ENCODE peak calls at places on chromosomes 12 and 14, in nine cellular contexts. J is lower leg skin, R is PC-9, Z is GM23338, U is HCT116, O is Panc1, T is ascending aorta, H is A549, C is breast epithelium. W is an unnamed sample.

GRCh38 chr12:106987846-106988245 is 900 bp upstream of the MTERF2 start:
- DNase-seq in J (no peak), R (no peak), Z (peak), U (no peak), O (no peak), T (no peak), H (no peak), C (no peak), W (no peak)

GRCh38 chr14:81222694-81223093 is 1.9 kb upstream of the GTF2A1 start:
- DNase-seq in J (no peak), R (no peak), Z (no peak), U (no peak), O (no peak), T (no peak), H (no peak), C (no peak), W (no peak)

GRCh38 chr14:91873476-91874265 is 6.3 kb upstream of the TC2N start:
- DNase-seq in J (no peak), R (no peak), Z (no peak), U (no peak), O (no peak), T (no peak), H (no peak), C (no peak), W (peak)

GRCh38 chr12:20409639-20410038 is 41.3 kb downstream of the PDE3A start:
- DNase-seq in J (no peak), R (no peak), Z (no peak), U (no peak), O (no peak), T (no peak), H (no peak), C (no peak), W (no peak)

GRCh38 chr14:52131640-52132320 is 62.9 kb upstream of the NID2 start:
- DNase-seq in J (peak), R (peak), Z (peak), U (peak), O (peak), T (no peak), H (peak), C (peak), W (peak)

GRCh38 chr12:55742719-55743130 is at the start of gene GDF11:
- DNase-seq in J (no peak), R (peak), Z (peak), U (no peak), O (no peak), T (no peak), H (peak), C (no peak), W (peak)

GRCh38 chr14:36747411-36748184 is 85.9 kb downstream of the PAX9 start:
- DNase-seq in J (no peak), R (no peak), Z (peak), U (no peak), O (no peak), T (no peak), H (peak), C (no peak), W (peak)

GRCh38 chr14:22923746-22924145 is 4.8 kb upstream of the RBM23 start:
- DNase-seq in J (no peak), R (no peak), Z (no peak), U (no peak), O (no peak), T (no peak), H (no peak), C (no peak), W (no peak)

GRCh38 chr12:113537041-113537750 is 65.5 kb upstream of the LHX5 start:
- DNase-seq in J (no peak), R (no peak), Z (no peak), U (no peak), O (no peak), T (no peak), H (no peak), C (no peak), W (no peak)

GRCh38 chr14:59727073-59727661 is 143.4 kb downstream of the RTN1 start:
- DNase-seq in J (no peak), R (no peak), Z (no peak), U (no peak), O (no peak), T (no peak), H (no peak), C (no peak), W (no peak)

GRCh38 chr12:31216479-31216878 is 109.5 kb downstream of the SINHCAF start:
- DNase-seq in J (no peak), R (no peak), Z (no peak), U (no peak), O (no peak), T (no peak), H (no peak), C (no peak), W (no peak)

GRCh38 chr14:31239673-31240072 is 32.1 kb upstream of the HECTD1 start:
- DNase-seq in J (no peak), R (no peak), Z (no peak), U (no peak), O (no peak), T (no peak), H (no peak), C (no peak), W (no peak)

GRCh38 chr14:26531894-26532293 is 65.9 kb downstream of the NOVA1 start:
- DNase-seq in J (no peak), R (no peak), Z (peak), U (no peak), O (no peak), T (no peak), H (peak), C (no peak), W (peak)

GRCh38 chr12:122024132-122024785 is 2.6 kb downstream of the BCL7A start:
- DNase-seq in J (no peak), R (no peak), Z (peak), U (no peak), O (no peak), T (no peak), H (no peak), C (no peak), W (no peak)

GRCh38 chr12:63400746-63401145 is 249.7 kb upstream of the AVPR1A start:
- DNase-seq in J (no peak), R (no peak), Z (no peak), U (no peak), O (no peak), T (no peak), H (no peak), C (no peak), W (peak)

GRCh38 chr12:66304296-66304915 is 2.1 kb downstream of the HELB start:
- DNase-seq in J (no peak), R (no peak), Z (no peak), U (no peak), O (no peak), T (no peak), H (no peak), C (no peak), W (no peak)

GRCh38 chr12:9149372-9149771 is 33.7 kb upstream of the A2M start:
- DNase-seq in J (no peak), R (no peak), Z (peak), U (peak), O (no peak), T (no peak), H (no peak), C (no peak), W (no peak)

GRCh38 chr14:100526632-100527031 is 60.6 kb downstream of the BEGAIN start:
- DNase-seq in J (no peak), R (no peak), Z (no peak), U (no peak), O (no peak), T (no peak), H (no peak), C (peak), W (no peak)

GRCh38 chr14:37172024-37172869 is at the start of gene SLC25A21:
- DNase-seq in J (peak), R (peak), Z (peak), U (peak), O (peak), T (no peak), H (peak), C (peak), W (peak)

GRCh38 chr14:76352639-76353281 is 23.2 kb upstream of the ESRRB start:
- DNase-seq in J (peak), R (peak), Z (peak), U (no peak), O (no peak), T (no peak), H (peak), C (no peak), W (peak)

GRCh38 chr14:68841030-68841809 is 48.4 kb upstream of the ZFP36L1 start:
- DNase-seq in J (no peak), R (no peak), Z (no peak), U (no peak), O (no peak), T (no peak), H (no peak), C (no peak), W (peak)

GRCh38 chr12:24500466-24501232 is 448.3 kb downstream of the BCAT1 start:
- DNase-seq in J (no peak), R (no peak), Z (peak), U (no peak), O (no peak), T (no peak), H (no peak), C (no peak), W (peak)

GRCh38 chr14:23364164-23364571 is 804 bp downstream of the EFS start:
- DNase-seq in J (peak), R (no peak), Z (peak), U (no peak), O (no peak), T (no peak), H (no peak), C (peak), W (no peak)

GRCh38 chr12:14910090-14910915 is 24.6 kb upstream of the MGP start:
- DNase-seq in J (no peak), R (peak), Z (no peak), U (peak), O (no peak), T (no peak), H (no peak), C (no peak), W (peak)

GRCh38 chr12:116495260-116495659 is 63.9 kb upstream of the MAP1LC3B2 start:
- DNase-seq in J (no peak), R (peak), Z (no peak), U (peak), O (no peak), T (no peak), H (peak), C (peak), W (no peak)

GRCh38 chr12:94277426-94278000 is 129.1 kb downstream of the PLXNC1 start:
- DNase-seq in J (no peak), R (no peak), Z (no peak), U (no peak), O (no peak), T (no peak), H (no peak), C (no peak), W (peak)

GRCh38 chr14:55332654-55333570 is 61.7 kb downstream of the FBXO34 start:
- DNase-seq in J (no peak), R (no peak), Z (no peak), U (no peak), O (no peak), T (no peak), H (no peak), C (no peak), W (peak)

GRCh38 chr12:104667139-104667538 is 210.4 kb downstream of the CHST11 start:
- DNase-seq in J (peak), R (no peak), Z (no peak), U (no peak), O (no peak), T (no peak), H (no peak), C (no peak), W (peak)

GRCh38 chr14:92651106-92651792 is 97.2 kb downstream of the LGMN start:
- DNase-seq in J (peak), R (no peak), Z (no peak), U (no peak), O (no peak), T (no peak), H (no peak), C (no peak), W (no peak)

GRCh38 chr12:93526786-93527428 is 45.6 kb upstream of the SOCS2 start:
- DNase-seq in J (no peak), R (peak), Z (no peak), U (peak), O (no peak), T (no peak), H (peak), C (no peak), W (peak)

GRCh38 chr12:24911284-24911791 is 37.6 kb downstream of the BCAT1 start:
- DNase-seq in J (no peak), R (no peak), Z (no peak), U (no peak), O (no peak), T (no peak), H (no peak), C (no peak), W (peak)

GRCh38 chr12:80551897-80552296 is 107.9 kb downstream of the PTPRQ start:
- DNase-seq in J (no peak), R (peak), Z (no peak), U (peak), O (no peak), T (no peak), H (peak), C (no peak), W (peak)
- H3K4me3 ChIP-seq in J (no peak), R (no peak), Z (no peak), U (no peak), O (no peak), T (no peak), H (no peak), C (no peak), W (no peak)

GRCh38 chr12:130333341-130333740 is 4.3 kb upstream of the PIWIL1 start:
- DNase-seq in J (no peak), R (no peak), Z (no peak), U (no peak), O (no peak), T (no peak), H (no peak), C (no peak), W (no peak)
- TF ChIP-seq CTCF in J (no peak), R (no peak), Z (no peak), U (no peak), O (no peak), T (no peak), H (no peak), C (no peak), W (no peak)

GRCh38 chr14:90858511-90858910 is 42.3 kb upstream of the TTC7B start:
- DNase-seq in J (no peak), R (no peak), Z (no peak), U (no peak), O (no peak), T (no peak), H (no peak), C (no peak), W (no peak)
- H3K4me3 ChIP-seq in J (no peak), R (no peak), Z (no peak), U (no peak), O (peak), T (no peak), H (no peak), C (no peak), W (no peak)

GRCh38 chr14:95261616-95262510 is 57.8 kb downstream of the CLMN start:
- DNase-seq in J (no peak), R (no peak), Z (no peak), U (no peak), O (no peak), T (no peak), H (no peak), C (peak), W (no peak)

GRCh38 chr14:95262511-95262891 is 57.2 kb downstream of the CLMN start:
- DNase-seq in J (no peak), R (no peak), Z (no peak), U (no peak), O (no peak), T (no peak), H (no peak), C (peak), W (no peak)

GRCh38 chr14:95264271-95264973 is 55.3 kb downstream of the CLMN start:
- DNase-seq in J (no peak), R (no peak), Z (no peak), U (no peak), O (no peak), T (no peak), H (no peak), C (peak), W (no peak)

GRCh38 chr14:95265106-95266094 is 54.3 kb downstream of the CLMN start:
- DNase-seq in J (peak), R (peak), Z (no peak), U (peak), O (peak), T (no peak), H (peak), C (peak), W (peak)

GRCh38 chr14:95263527-95264231 is 56.0 kb downstream of the CLMN start:
- DNase-seq in J (no peak), R (no peak), Z (no peak), U (no peak), O (no peak), T (no peak), H (no peak), C (peak), W (no peak)
- TF ChIP-seq CTCF in J (no peak), R (no peak), Z (no peak), U (no peak), O (no peak), T (no peak), H (no peak), C (no peak), W (no peak)

GRCh38 chr12:67693895-67694294 is 45.4 kb downstream of the DYRK2 start:
- DNase-seq in J (no peak), R (no peak), Z (no peak), U (no peak), O (no peak), T (no peak), H (no peak), C (no peak), W (no peak)
- H3K4me3 ChIP-seq in J (no peak), R (no peak), Z (no peak), U (no peak), O (no peak), T (no peak), H (no peak), C (no peak), W (no peak)

W was measured in choroid plexus epithelial cell.